ENCODE peak calls at places on chromosomes 12 and 14, in six cellular contexts. K, L, G, O, D and P are unnamed samples.

GRCh38 chr14:22814373-22814772 is 862 bp downstream of the SLC7A7 start:
- DNase-seq in K (no peak), L (no peak), G (no peak), O (no peak), D (no peak), P (no peak)

GRCh38 chr12:91663331-91663998 is 480.8 kb upstream of the DCN start:
- DNase-seq in K (no peak), L (no peak), G (no peak), O (no peak), D (no peak), P (no peak)

GRCh38 chr14:67444395-67444794 is 32.4 kb upstream of the PLEK2 start:
- DNase-seq in K (no peak), L (no peak), G (no peak), O (no peak), D (no peak), P (no peak)

GRCh38 chr12:26473291-26473690 is 277.9 kb downstream of the SSPN start:
- DNase-seq in K (no peak), L (peak), G (no peak), O (no peak), D (no peak), P (no peak)

GRCh38 chr12:9364224-9365176 is 156.3 kb upstream of the PZP start:
- DNase-seq in K (no peak), L (peak), G (no peak), O (no peak), D (no peak), P (no peak)

GRCh38 chr12:89690925-89691324 is 17.7 kb downstream of the ATP2B1 start:
- DNase-seq in K (no peak), L (no peak), G (no peak), O (no peak), D (no peak), P (no peak)

GRCh38 chr12:86948851-86949250 is 692.7 kb upstream of the MGAT4C start:
- DNase-seq in K (no peak), L (peak), G (no peak), O (no peak), D (no peak), P (no peak)

GRCh38 chr14:101584049-101584859 is 23.0 kb downstream of the DIO3 start:
- DNase-seq in K (no peak), L (peak), G (peak), O (no peak), D (peak), P (no peak)

GRCh38 chr14:34038358-34039057 is 87.6 kb upstream of the EGLN3 start:
- DNase-seq in K (no peak), L (no peak), G (no peak), O (no peak), D (no peak), P (no peak)

GRCh38 chr14:59583755-59584154 is 7.1 kb upstream of the CCDC175 start:
- DNase-seq in K (no peak), L (peak), G (no peak), O (no peak), D (no peak), P (no peak)

GRCh38 chr14:79585845-79586244 is 625.5 kb downstream of the DIO2 start:
- DNase-seq in K (no peak), L (peak), G (no peak), O (no peak), D (no peak), P (no peak)

GRCh38 chr12:80912906-80913769 is 24.6 kb downstream of the LIN7A start:
- DNase-seq in K (no peak), L (peak), G (no peak), O (no peak), D (no peak), P (no peak)

GRCh38 chr12:10919809-10920208 is 9.2 kb upstream of the PRH2 start:
- DNase-seq in K (no peak), L (no peak), G (no peak), O (no peak), D (no peak), P (no peak)

GRCh38 chr12:131755305-131756113 is 44.6 kb downstream of the SFSWAP start:
- DNase-seq in K (no peak), L (peak), G (no peak), O (no peak), D (no peak), P (no peak)
- TF ChIP-seq CTCF in K (peak), L (peak), G (peak), O (no peak), D (peak), P (peak)

DNA sequence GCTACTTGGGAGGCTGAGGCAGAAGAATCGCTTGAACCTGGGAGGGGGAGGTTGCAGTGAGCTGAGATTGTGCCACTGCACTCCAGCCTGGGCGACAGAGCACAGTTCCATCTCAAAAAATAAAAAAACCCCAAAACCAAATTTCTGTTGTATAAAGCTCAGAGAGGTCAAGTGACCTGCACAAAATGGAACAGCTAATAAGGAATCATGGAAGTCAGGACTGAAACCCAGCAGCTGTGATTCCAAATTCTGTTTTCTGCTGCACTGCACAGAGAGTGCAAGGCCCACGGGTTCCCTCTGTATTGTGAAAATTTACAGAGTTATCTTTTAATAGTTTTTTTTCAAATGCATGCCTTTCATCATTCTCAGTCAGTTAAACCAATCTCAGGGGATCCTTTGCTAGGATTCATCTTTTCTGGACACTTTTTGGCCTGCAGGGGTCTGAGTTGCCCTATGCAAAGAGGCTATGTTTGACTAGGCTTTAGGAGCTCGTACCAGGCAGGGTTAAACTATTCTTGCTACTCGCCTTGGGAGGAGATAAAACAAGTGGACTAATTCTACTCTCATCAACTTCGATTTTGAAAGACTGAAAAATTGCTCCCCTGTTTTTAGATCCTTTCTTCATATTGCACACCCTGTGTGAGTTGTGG is 26.1 kb upstream of the AACS start:
- DNase-seq in K (no peak), L (no peak), G (no peak), O (no peak), D (no peak), P (no peak)
- TF ChIP-seq CTCF in K (no peak), L (no peak), G (no peak), O (no peak), D (no peak), P (no peak)

GRCh38 chr14:104284636-104285482 is 146.5 kb downstream of the KIF26A start:
- DNase-seq in K (no peak), L (no peak), G (peak), O (peak), D (no peak), P (no peak)

GRCh38 chr14:104285483-104285790 is 147.1 kb downstream of the KIF26A start:
- DNase-seq in K (no peak), L (no peak), G (peak), O (peak), D (no peak), P (no peak)

GRCh38 chr14:104286496-104286895 is 148.1 kb downstream of the KIF26A start:
- DNase-seq in K (no peak), L (no peak), G (peak), O (no peak), D (no peak), P (no peak)

GRCh38 chr14:104287301-104288009 is 149.1 kb downstream of the KIF26A start:
- DNase-seq in K (no peak), L (no peak), G (peak), O (peak), D (no peak), P (no peak)

GRCh38 chr14:104286086-104286485 is 147.7 kb downstream of the KIF26A start:
- DNase-seq in K (no peak), L (no peak), G (peak), O (no peak), D (no peak), P (no peak)
- TF ChIP-seq CTCF in K (no peak), L (no peak), G (no peak), O (no peak), D (no peak), P (no peak)

DNA sequence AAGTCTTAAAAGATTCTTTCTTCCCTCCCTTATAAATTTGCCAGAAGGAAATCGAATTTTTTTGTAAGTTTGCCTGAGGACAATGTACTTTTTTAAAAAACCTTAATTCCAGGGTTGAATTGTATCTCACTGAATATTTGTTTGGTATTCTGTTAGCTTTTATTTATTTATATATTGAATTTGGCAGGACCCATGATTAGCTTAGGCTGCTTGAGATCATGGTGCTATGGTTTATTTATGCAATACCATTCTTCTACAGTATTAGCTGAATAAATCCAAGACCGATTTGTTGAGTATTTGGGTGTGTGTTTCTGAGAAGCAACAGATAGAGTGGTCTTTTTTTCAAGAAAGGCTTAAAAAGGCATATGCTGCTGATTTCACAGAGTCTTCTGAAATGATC is 266.0 kb upstream of the FLRT2 start:
- DNase-seq in K (no peak), L (no peak), G (no peak), O (no peak), D (no peak), P (no peak)
- TF ChIP-seq CTCF in K (no peak), L (no peak), G (no peak), O (no peak), D (no peak), P (no peak)

GRCh38 chr12:117329756-117330155 is 31.7 kb downstream of the NOS1 start:
- DNase-seq in K (no peak), L (no peak), G (no peak), O (no peak), D (no peak), P (no peak)

GRCh38 chr12:117334098-117334497 is 27.3 kb downstream of the NOS1 start:
- DNase-seq in K (no peak), L (no peak), G (no peak), O (no peak), D (no peak), P (no peak)

GRCh38 chr12:117333331-117334000 is 28.0 kb downstream of the NOS1 start:
- DNase-seq in K (no peak), L (no peak), G (no peak), O (peak), D (no peak), P (no peak)

GRCh38 chr12:117330441-117331113 is 30.8 kb downstream of the NOS1 start:
- DNase-seq in K (no peak), L (no peak), G (no peak), O (no peak), D (no peak), P (no peak)

DNA sequence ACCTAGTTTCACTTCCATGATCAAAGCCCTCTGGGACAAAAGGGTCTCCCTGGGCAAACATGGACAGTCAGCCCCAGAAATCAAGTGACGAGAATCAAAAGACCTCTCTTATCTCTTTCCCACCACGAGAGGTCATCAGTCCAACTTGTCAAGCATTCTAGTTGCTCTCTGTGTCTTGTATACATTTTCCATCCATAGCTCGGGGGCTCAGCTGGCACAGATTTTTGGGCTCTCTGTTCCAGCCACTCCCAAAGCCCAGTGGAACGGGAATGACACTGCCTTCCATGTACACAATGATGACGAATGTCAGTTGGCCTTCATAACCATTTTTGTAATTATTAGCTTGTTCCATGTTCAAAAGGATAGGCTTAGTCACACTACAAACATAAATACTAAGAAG is 29.7 kb downstream of the NOS1 start:
- DNase-seq in K (no peak), L (no peak), G (no peak), O (no peak), D (no peak), P (no peak)
- TF ChIP-seq CTCF in K (no peak), L (no peak), G (no peak), O (no peak), D (no peak), P (no peak)